ENCODE peak calls at places on chromosome 14, in eight cellular contexts. V, M, R, W, X, D, N and Q are unnamed samples.

GRCh38 chr14:101812071-101812470 is 50.6 kb downstream of the PPP2R5C start:
- DNase-seq in N (peak), D (no peak), W (no peak), X (no peak), V (no peak), R (no peak), M (no peak), Q (no peak)

GRCh38 chr14:89625208-89625987 is 208.4 kb upstream of the FOXN3 start:
- DNase-seq in X (no peak), R (no peak), D (no peak), W (no peak), V (peak), M (no peak), N (no peak), Q (peak)

GRCh38 chr14:56268039-56268438 is 149.8 kb downstream of the PELI2 start:
- DNase-seq in R (no peak), W (no peak), N (no peak), D (no peak), V (no peak), X (no peak), M (no peak), Q (no peak)

GRCh38 chr14:102898298-102898697 is 24.2 kb upstream of the AMN start:
- DNase-seq in D (no peak), V (no peak), X (no peak), M (no peak), R (no peak), W (no peak), N (no peak), Q (no peak)

GRCh38 chr14:22641851-22642250 is 2.3 kb downstream of the OR6J1 start:
- DNase-seq in V (no peak), M (peak), X (no peak), N (peak), D (no peak), W (no peak), R (no peak), Q (no peak)

GRCh38 chr14:101196795-101197590 is 293.5 kb upstream of the RTL1 start:
- DNase-seq in M (no peak), X (peak), W (peak), D (peak), V (peak), N (no peak), R (peak), Q (peak)

GRCh38 chr14:102194856-102195255 is 55.2 kb downstream of the WDR20 start:
- DNase-seq in V (no peak), M (no peak), R (no peak), W (no peak), D (no peak), X (no peak), N (no peak), Q (peak)

GRCh38 chr14:88181072-88181471 is 142.0 kb downstream of the KCNK10 start:
- DNase-seq in D (no peak), V (no peak), N (no peak), X (no peak), R (no peak), M (no peak), W (no peak), Q (no peak)

GRCh38 chr14:72420749-72421452 is 473.0 kb downstream of the DPF3 start:
- DNase-seq in W (peak), X (peak), V (peak), N (peak), R (peak), M (peak), D (peak), Q (peak)

GRCh38 chr14:101194356-101195308 is 291.1 kb upstream of the RTL1 start:
- DNase-seq in X (peak), V (peak), N (no peak), D (peak), W (peak), M (no peak), R (no peak), Q (peak)

GRCh38 chr14:96804821-96805374 is 7.7 kb downstream of the VRK1 start:
- DNase-seq in X (no peak), D (no peak), W (no peak), R (no peak), M (no peak), N (no peak), V (no peak), Q (no peak)

GRCh38 chr14:64244279-64244678 is 49.9 kb downstream of the ESR2 start:
- DNase-seq in W (no peak), X (peak), M (no peak), R (no peak), D (no peak), V (peak), N (no peak), Q (no peak)
- TF ChIP-seq EP300 in W (no peak), X (no peak), M (no peak), R (no peak), D (no peak), V (no peak), N (no peak), Q (no peak)

DNA sequence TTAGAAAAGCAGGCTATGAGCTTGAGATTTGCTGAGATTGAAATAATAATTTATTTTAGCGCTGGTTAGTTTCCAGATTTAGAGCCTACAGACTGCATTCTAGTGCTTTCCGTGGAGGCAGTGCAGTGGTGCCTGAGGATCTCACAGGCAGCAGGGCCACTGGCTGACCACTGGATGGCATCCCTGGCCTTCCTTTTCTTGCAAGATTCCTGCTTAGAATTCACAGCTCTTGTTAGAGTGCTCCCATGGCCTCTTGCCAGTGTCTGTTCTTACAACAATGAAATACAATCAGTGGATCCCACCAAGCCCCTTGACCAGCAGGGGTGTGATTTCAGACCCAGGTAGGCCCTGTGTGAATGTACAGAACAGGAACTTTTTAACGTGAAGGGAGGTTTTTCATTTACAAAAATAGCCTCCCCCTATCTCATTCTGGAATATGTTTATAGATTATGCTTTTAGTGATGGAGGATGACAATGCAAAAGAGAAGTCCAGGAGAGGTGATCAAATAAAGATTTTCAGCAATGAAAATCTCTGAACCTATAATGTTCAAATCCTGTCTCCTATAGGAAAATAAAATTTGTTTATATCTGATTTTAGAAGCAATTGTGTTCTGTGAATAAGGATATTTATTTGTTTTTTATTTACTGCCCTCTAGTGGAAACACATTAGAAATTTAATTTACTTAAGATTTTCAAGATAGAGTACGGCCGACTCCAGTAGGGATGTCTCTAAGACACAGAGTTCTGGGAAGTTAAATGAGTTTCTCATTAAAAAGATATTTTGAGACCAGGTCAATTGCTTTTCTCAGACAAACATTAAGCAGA is 362.2 kb upstream of the STXBP6 start:
- DNase-seq in N (no peak), W (no peak), D (no peak), M (peak), R (no peak), X (no peak), V (no peak), Q (peak)
- TF ChIP-seq POLR2A in N (no peak), W (no peak), D (no peak), M (no peak), R (no peak), X (no peak), V (no peak), Q (no peak)

GRCh38 chr14:94543450-94544123 is 17.7 kb upstream of the SERPINA4 start:
- DNase-seq in D (no peak), X (no peak), R (no peak), M (no peak), N (no peak), V (peak), W (no peak), Q (no peak)
- TF ChIP-seq EP300 in D (no peak), X (no peak), R (no peak), M (no peak), N (no peak), V (no peak), W (no peak), Q (no peak)

GRCh38 chr14:64717870-64718269 is 13.6 kb downstream of the PLEKHG3 start:
- DNase-seq in D (no peak), M (peak), V (peak), W (no peak), X (no peak), N (no peak), R (no peak), Q (peak)
- TF ChIP-seq POLR2A in D (no peak), M (no peak), V (no peak), W (no peak), X (no peak), N (no peak), R (no peak), Q (no peak)

GRCh38 chr14:35050652-35051051 is 4.6 kb downstream of the FAM177A1 start:
- DNase-seq in W (no peak), N (no peak), V (no peak), R (no peak), M (peak), X (no peak), D (no peak), Q (no peak)

GRCh38 chr14:35047961-35048513 is 2.0 kb downstream of the FAM177A1 start:
- DNase-seq in N (no peak), X (no peak), M (no peak), R (no peak), V (no peak), W (no peak), D (no peak), Q (no peak)

GRCh38 chr14:35046751-35047536 is 872 bp downstream of the FAM177A1 start:
- DNase-seq in M (peak), W (peak), X (peak), R (peak), D (peak), N (peak), V (no peak), Q (no peak)

GRCh38 chr14:35051796-35052195 is 5.7 kb downstream of the FAM177A1 start:
- DNase-seq in R (no peak), N (no peak), V (no peak), M (peak), D (no peak), X (no peak), W (no peak), Q (no peak)

DNA sequence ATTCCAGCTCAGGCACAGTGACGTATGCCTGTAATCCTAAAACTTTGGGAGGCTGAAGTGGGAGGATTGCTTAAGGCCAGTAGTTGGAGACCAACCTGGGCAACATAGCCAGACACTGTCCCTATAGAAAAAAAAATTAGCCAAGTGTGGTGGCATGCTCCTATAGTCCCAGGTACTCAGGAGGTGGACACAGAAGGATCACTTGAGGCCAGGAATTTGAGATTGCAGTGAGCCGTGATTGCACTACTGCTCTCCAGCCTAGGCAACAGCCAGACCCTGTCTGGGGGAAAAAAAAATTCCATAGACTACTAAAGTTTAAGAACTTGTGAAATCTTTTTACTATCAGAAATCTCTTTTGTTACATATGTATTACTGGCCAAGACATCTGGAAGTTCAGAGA is 6.6 kb downstream of the FAM177A1 start:
- DNase-seq in N (no peak), V (no peak), X (no peak), M (no peak), R (no peak), W (no peak), D (no peak), Q (no peak)
- TF ChIP-seq EP300 in N (no peak), V (no peak), X (no peak), M (no peak), R (no peak), W (no peak), D (no peak), Q (no peak)

DNA sequence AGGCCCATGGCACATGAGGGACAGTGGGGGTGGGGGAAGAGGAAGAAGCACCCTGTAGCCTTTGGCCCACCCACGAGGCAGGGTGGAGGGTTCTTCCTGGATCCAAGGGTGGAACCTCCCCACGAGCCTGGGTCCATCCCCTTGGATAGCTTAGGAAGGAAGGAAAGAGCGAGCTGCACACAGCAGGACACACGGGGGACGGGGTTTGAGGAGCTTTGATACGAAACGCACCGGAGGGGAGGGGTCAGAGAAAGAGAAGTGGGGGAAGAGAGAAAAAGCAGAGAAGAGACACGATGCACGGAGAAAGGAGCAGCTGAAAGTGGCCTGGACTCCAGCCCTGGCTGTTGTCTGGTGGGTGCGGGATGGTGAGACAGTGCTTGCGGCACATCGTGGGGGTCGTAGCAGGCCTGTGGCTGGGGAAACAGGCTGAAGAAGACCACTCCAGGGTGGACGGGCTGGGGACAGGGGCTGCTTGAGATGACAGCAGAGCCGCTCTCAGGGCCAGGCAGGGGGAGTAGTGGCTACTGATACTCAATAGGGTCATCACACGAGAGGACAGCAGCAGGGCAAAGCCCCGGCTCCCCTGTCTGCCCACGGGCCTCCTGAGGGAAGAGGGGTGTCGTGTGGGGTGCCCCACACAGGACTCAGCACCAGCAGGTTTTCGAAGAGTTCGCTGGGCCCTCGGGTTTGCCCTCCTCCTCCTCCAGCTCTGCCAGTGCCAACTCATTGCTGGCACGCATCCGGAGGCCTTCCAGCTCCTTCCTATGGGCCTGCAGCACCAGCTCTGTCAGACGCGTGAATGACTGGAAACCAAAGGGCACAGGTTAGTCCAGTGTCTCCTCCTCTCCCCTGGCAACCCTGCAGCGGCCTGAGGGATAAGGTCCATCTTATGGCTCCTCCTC is 5.4 kb upstream of the GPX2 start:
- DNase-seq in W (no peak), V (no peak), R (no peak), X (no peak), N (no peak), D (no peak), M (no peak), Q (no peak)
- TF ChIP-seq POLR2A in W (no peak), V (no peak), R (no peak), X (no peak), N (no peak), D (no peak), M (no peak), Q (no peak)